ENCODE peak calls at places on chromosomes 5 and 9, in nine cellular contexts. One of them, this sample, is unnamed.
A peak's percentile ranks its signal among the peaks of the same experiment; 100 is the strongest.

GRCh38 chr5:103362211-103362610 is 103.6 kb downstream of the MACIR start:
- DNase-seq in adrenal gland: no peak
- DNase-seq in body of pancreas: no peak
- DNase-seq in upper lobe of left lung: no peak
- DNase-seq in kidney: no peak
- DNase-seq in effector memory CD4-positive, alpha-beta T cell: no peak
- DNase-seq in bronchial epithelial cell: peak; percentile 55
- DNase-seq in BJ: no peak
- DNase-seq in sigmoid colon: no peak
- DNase-seq in this sample: no peak

GRCh38 chr9:80842383-80842782 is 847.0 kb downstream of the TLE1 start:
- DNase-seq in adrenal gland: no peak
- DNase-seq in body of pancreas: no peak
- DNase-seq in upper lobe of left lung: no peak
- DNase-seq in kidney: no peak
- DNase-seq in effector memory CD4-positive, alpha-beta T cell: no peak
- DNase-seq in bronchial epithelial cell: peak; percentile 1
- DNase-seq in BJ: no peak
- DNase-seq in sigmoid colon: no peak
- DNase-seq in this sample: no peak

GRCh38 chr9:137305060-137305787 is 3.2 kb upstream of the NRARP start:
- DNase-seq in adrenal gland: peak; percentile 56
- DNase-seq in body of pancreas: peak; percentile 95
- DNase-seq in upper lobe of left lung: peak; percentile 64
- DNase-seq in kidney: peak; percentile 88
- DNase-seq in effector memory CD4-positive, alpha-beta T cell: peak; percentile 27
- DNase-seq in bronchial epithelial cell: peak; percentile 55
- DNase-seq in BJ: no peak
- DNase-seq in sigmoid colon: no peak
- DNase-seq in this sample: no peak

GRCh38 chr9:92289708-92290390 is 3.6 kb downstream of the IARS1 start:
- DNase-seq in adrenal gland: no peak
- DNase-seq in body of pancreas: no peak
- DNase-seq in upper lobe of left lung: no peak
- DNase-seq in kidney: no peak
- DNase-seq in effector memory CD4-positive, alpha-beta T cell: no peak
- DNase-seq in bronchial epithelial cell: no peak
- DNase-seq in BJ: peak; percentile 18
- DNase-seq in sigmoid colon: no peak
- DNase-seq in this sample: no peak

GRCh38 chr5:108345541-108346171 is 36.2 kb downstream of the FBXL17 start:
- DNase-seq in adrenal gland: no peak
- DNase-seq in body of pancreas: no peak
- DNase-seq in upper lobe of left lung: no peak
- DNase-seq in kidney: no peak
- DNase-seq in effector memory CD4-positive, alpha-beta T cell: no peak
- DNase-seq in bronchial epithelial cell: peak; percentile 70
- DNase-seq in BJ: no peak
- DNase-seq in sigmoid colon: no peak
- DNase-seq in this sample: peak; percentile 10

GRCh38 chr9:89745601-89746376 is 141.0 kb downstream of the GADD45G start:
- DNase-seq in adrenal gland: no peak
- DNase-seq in body of pancreas: no peak
- DNase-seq in upper lobe of left lung: no peak
- DNase-seq in kidney: peak; percentile 41
- DNase-seq in effector memory CD4-positive, alpha-beta T cell: no peak
- DNase-seq in bronchial epithelial cell: no peak
- DNase-seq in BJ: no peak
- DNase-seq in sigmoid colon: no peak
- DNase-seq in this sample: no peak

GRCh38 chr5:179304871-179305270 is 40.4 kb downstream of the ADAMTS2 start:
- DNase-seq in adrenal gland: no peak
- DNase-seq in body of pancreas: no peak
- DNase-seq in upper lobe of left lung: no peak
- DNase-seq in kidney: no peak
- DNase-seq in effector memory CD4-positive, alpha-beta T cell: no peak
- DNase-seq in bronchial epithelial cell: no peak
- DNase-seq in BJ: no peak
- DNase-seq in sigmoid colon: no peak
- DNase-seq in this sample: no peak

GRCh38 chr5:145946112-145946861 is 9.9 kb downstream of the SH3RF2 start:
- DNase-seq in adrenal gland: peak; percentile 58
- DNase-seq in body of pancreas: no peak
- DNase-seq in upper lobe of left lung: no peak
- DNase-seq in kidney: no peak
- DNase-seq in effector memory CD4-positive, alpha-beta T cell: no peak
- DNase-seq in bronchial epithelial cell: peak; percentile 95
- DNase-seq in BJ: peak; percentile 77
- DNase-seq in sigmoid colon: no peak
- DNase-seq in this sample: peak; percentile 55

DNA sequence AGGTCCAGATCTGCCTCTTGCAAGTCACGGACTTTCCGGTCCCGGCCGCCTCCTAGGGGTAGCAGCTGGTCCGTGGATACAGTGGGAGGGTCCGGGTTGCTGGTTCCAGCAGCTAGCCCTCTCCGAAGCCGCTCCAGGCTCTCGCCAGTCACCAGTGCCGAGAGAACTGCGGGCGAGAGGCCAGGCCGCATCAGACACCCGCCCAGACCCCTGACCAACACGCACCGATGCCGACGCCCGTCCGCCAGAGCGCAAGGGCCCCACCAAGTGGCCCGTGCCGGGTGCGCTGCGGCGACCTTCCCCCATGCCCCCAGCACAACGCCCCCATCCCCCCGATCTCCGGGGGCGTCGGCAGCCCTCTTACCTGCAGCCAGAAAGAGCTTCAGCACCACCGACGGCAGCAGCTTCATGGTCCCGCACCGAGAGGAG is 470 bp downstream of the HBEGF start:
- DNase-seq in adrenal gland: peak; percentile 80
- DNase-seq in body of pancreas: peak; percentile 71
- DNase-seq in upper lobe of left lung: peak; percentile 68
- DNase-seq in kidney: peak; percentile 91
- DNase-seq in effector memory CD4-positive, alpha-beta T cell: no peak
- DNase-seq in bronchial epithelial cell: no peak
- DNase-seq in BJ: no peak
- DNase-seq in sigmoid colon: peak; percentile 88
- DNase-seq in this sample: no peak
- H3K4me3 ChIP-seq in adrenal gland: peak overlapping the region; percentile 81
- H3K4me3 ChIP-seq in body of pancreas: peak overlapping the region; percentile 40
- H3K4me3 ChIP-seq in upper lobe of left lung: peak overlapping the region; percentile 92
- H3K4me3 ChIP-seq in kidney: peak overlapping the region; percentile 69
- H3K4me3 ChIP-seq in effector memory CD4-positive, alpha-beta T cell: peak overlapping the region; percentile 60
- H3K4me3 ChIP-seq in bronchial epithelial cell: peak overlapping the region; percentile 72
- H3K4me3 ChIP-seq in BJ: peak overlapping the region; percentile 76
- H3K4me3 ChIP-seq in sigmoid colon: peak overlapping the region; percentile 63
- H3K4me3 ChIP-seq in this sample: peak overlapping the region; percentile 65

GRCh38 chr5:115461093-115461492 is 83.5 kb downstream of the FEM1C start:
- DNase-seq in adrenal gland: no peak
- DNase-seq in body of pancreas: no peak
- DNase-seq in upper lobe of left lung: no peak
- DNase-seq in kidney: no peak
- DNase-seq in effector memory CD4-positive, alpha-beta T cell: no peak
- DNase-seq in bronchial epithelial cell: peak; percentile 17
- DNase-seq in BJ: no peak
- DNase-seq in sigmoid colon: no peak
- DNase-seq in this sample: no peak

GRCh38 chr5:115463985-115464384 is 80.6 kb downstream of the FEM1C start:
- DNase-seq in adrenal gland: no peak
- DNase-seq in body of pancreas: no peak
- DNase-seq in upper lobe of left lung: no peak
- DNase-seq in kidney: no peak
- DNase-seq in effector memory CD4-positive, alpha-beta T cell: no peak
- DNase-seq in bronchial epithelial cell: no peak
- DNase-seq in BJ: no peak
- DNase-seq in sigmoid colon: no peak
- DNase-seq in this sample: no peak

GRCh38 chr5:115459844-115460243 is 84.7 kb downstream of the FEM1C start:
- DNase-seq in adrenal gland: no peak
- DNase-seq in body of pancreas: no peak
- DNase-seq in upper lobe of left lung: no peak
- DNase-seq in kidney: no peak
- DNase-seq in effector memory CD4-positive, alpha-beta T cell: no peak
- DNase-seq in bronchial epithelial cell: peak; percentile 55
- DNase-seq in BJ: peak; percentile 80
- DNase-seq in sigmoid colon: no peak
- DNase-seq in this sample: no peak

GRCh38 chr5:115460476-115460875 is 84.1 kb downstream of the FEM1C start:
- DNase-seq in adrenal gland: peak; percentile 76
- DNase-seq in body of pancreas: no peak
- DNase-seq in upper lobe of left lung: peak; percentile 92
- DNase-seq in kidney: peak; percentile 61
- DNase-seq in effector memory CD4-positive, alpha-beta T cell: no peak
- DNase-seq in bronchial epithelial cell: peak; percentile 93
- DNase-seq in BJ: peak; percentile 67
- DNase-seq in sigmoid colon: no peak
- DNase-seq in this sample: peak; percentile 68

DNA sequence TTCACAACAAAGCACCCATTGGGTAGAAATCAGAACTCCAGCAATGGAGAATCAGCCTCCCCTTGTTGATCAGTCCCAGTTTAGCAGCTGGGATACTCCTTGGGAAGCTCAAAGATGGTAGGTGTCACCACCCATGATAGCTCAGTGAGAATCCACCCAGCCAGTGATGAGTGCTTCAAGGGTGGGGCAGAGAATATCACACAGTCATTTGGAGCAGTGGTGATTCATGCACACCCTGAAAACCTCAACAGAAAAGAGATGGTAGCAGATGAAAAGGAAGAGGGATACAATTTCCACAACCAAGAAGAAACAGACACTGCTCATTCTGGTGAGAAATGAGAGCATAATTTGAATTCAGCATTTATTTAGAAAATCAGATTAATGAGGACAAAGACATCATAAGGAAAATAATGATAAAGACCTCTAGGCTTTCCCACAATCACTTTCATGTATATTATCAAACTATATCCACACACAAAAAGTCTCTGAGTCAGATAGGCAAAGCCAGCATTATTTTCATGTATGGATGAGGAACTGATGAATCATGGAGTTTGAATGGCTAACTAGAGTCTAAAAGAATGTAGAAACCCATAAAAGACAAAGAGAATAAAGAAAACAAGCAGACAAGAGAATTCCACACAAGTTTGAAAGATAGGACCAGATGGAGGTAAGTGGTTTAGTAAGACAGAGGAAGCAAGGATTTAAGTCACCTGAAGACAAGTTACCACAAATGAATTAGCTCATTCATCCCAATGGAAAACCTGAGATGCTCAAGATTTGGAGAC is 82.9 kb downstream of the FEM1C start:
- DNase-seq in adrenal gland: no peak
- DNase-seq in body of pancreas: no peak
- DNase-seq in upper lobe of left lung: no peak
- DNase-seq in kidney: no peak
- DNase-seq in effector memory CD4-positive, alpha-beta T cell: no peak
- DNase-seq in bronchial epithelial cell: peak; percentile 94
- DNase-seq in BJ: peak; percentile 44
- DNase-seq in sigmoid colon: no peak
- DNase-seq in this sample: peak; percentile 64
- H3K4me3 ChIP-seq in adrenal gland: no peak overlapping the region
- H3K4me3 ChIP-seq in body of pancreas: no peak overlapping the region
- H3K4me3 ChIP-seq in upper lobe of left lung: no peak overlapping the region
- H3K4me3 ChIP-seq in kidney: no peak overlapping the region
- H3K4me3 ChIP-seq in effector memory CD4-positive, alpha-beta T cell: no peak overlapping the region
- H3K4me3 ChIP-seq in bronchial epithelial cell: no peak overlapping the region
- H3K4me3 ChIP-seq in BJ: no peak overlapping the region
- H3K4me3 ChIP-seq in sigmoid colon: no peak overlapping the region
- H3K4me3 ChIP-seq in this sample: no peak overlapping the region

GRCh38 chr5:132827943-132828673 is 2.3 kb downstream of the SHROOM1 start:
- DNase-seq in adrenal gland: no peak
- DNase-seq in body of pancreas: no peak
- DNase-seq in upper lobe of left lung: no peak
- DNase-seq in kidney: peak; percentile 34
- DNase-seq in effector memory CD4-positive, alpha-beta T cell: no peak
- DNase-seq in bronchial epithelial cell: no peak
- DNase-seq in BJ: no peak
- DNase-seq in sigmoid colon: no peak
- DNase-seq in this sample: no peak

GRCh38 chr5:132825165-132825823 is 5.2 kb downstream of the SHROOM1 start:
- DNase-seq in adrenal gland: no peak
- DNase-seq in body of pancreas: no peak
- DNase-seq in upper lobe of left lung: no peak
- DNase-seq in kidney: no peak
- DNase-seq in effector memory CD4-positive, alpha-beta T cell: no peak
- DNase-seq in bronchial epithelial cell: no peak
- DNase-seq in BJ: no peak
- DNase-seq in sigmoid colon: no peak
- DNase-seq in this sample: no peak

GRCh38 chr5:132826424-132827082 is 3.9 kb downstream of the SHROOM1 start:
- DNase-seq in adrenal gland: no peak
- DNase-seq in body of pancreas: no peak
- DNase-seq in upper lobe of left lung: no peak
- DNase-seq in kidney: peak; percentile 22
- DNase-seq in effector memory CD4-positive, alpha-beta T cell: no peak
- DNase-seq in bronchial epithelial cell: no peak
- DNase-seq in BJ: no peak
- DNase-seq in sigmoid colon: no peak
- DNase-seq in this sample: no peak

GRCh38 chr5:132824426-132824825 is 6.0 kb downstream of the SHROOM1 start:
- DNase-seq in adrenal gland: no peak
- DNase-seq in body of pancreas: no peak
- DNase-seq in upper lobe of left lung: no peak
- DNase-seq in kidney: no peak
- DNase-seq in effector memory CD4-positive, alpha-beta T cell: no peak
- DNase-seq in bronchial epithelial cell: no peak
- DNase-seq in BJ: no peak
- DNase-seq in sigmoid colon: no peak
- DNase-seq in this sample: no peak

DNA sequence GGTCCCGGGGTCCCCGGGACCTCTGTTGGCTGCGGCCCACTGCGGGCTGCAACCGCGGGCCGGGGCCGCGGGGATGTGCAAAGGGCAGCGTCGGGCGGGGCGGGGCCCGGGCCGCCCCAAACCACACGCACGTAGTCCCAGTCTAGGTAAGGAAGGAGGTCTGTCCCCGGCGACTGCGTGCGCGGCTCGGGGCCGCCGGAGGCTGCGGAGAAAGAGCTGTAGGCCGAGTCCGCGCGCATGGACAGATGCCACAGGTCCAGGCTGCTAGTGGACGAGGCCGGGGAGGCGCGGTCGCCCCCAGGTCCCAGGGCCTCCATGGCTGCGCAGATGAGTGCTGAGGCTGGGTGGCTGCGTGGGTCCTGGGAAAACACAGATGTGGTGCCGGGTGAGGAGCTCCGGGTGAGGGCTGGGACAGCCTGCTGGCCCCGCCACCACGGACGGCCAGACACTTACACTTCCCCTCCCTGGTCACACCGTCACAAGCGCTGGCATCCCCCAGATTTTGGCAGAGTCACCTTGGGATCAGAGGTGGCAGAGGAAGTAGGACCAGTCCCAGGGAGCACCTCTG is 4.5 kb downstream of the SHROOM1 start:
- DNase-seq in adrenal gland: no peak
- DNase-seq in body of pancreas: no peak
- DNase-seq in upper lobe of left lung: no peak
- DNase-seq in kidney: peak; percentile 48
- DNase-seq in effector memory CD4-positive, alpha-beta T cell: no peak
- DNase-seq in bronchial epithelial cell: no peak
- DNase-seq in BJ: no peak
- DNase-seq in sigmoid colon: no peak
- DNase-seq in this sample: no peak
- H3K4me3 ChIP-seq in adrenal gland: no peak overlapping the region
- H3K4me3 ChIP-seq in body of pancreas: no peak overlapping the region
- H3K4me3 ChIP-seq in upper lobe of left lung: peak overlapping the region; percentile 33
- H3K4me3 ChIP-seq in kidney: no peak overlapping the region
- H3K4me3 ChIP-seq in effector memory CD4-positive, alpha-beta T cell: peak overlapping the region; percentile 49
- H3K4me3 ChIP-seq in bronchial epithelial cell: peak overlapping the region; percentile 15
- H3K4me3 ChIP-seq in BJ: no peak overlapping the region
- H3K4me3 ChIP-seq in sigmoid colon: peak overlapping the region; percentile 22
- H3K4me3 ChIP-seq in this sample: no peak overlapping the region

DNA sequence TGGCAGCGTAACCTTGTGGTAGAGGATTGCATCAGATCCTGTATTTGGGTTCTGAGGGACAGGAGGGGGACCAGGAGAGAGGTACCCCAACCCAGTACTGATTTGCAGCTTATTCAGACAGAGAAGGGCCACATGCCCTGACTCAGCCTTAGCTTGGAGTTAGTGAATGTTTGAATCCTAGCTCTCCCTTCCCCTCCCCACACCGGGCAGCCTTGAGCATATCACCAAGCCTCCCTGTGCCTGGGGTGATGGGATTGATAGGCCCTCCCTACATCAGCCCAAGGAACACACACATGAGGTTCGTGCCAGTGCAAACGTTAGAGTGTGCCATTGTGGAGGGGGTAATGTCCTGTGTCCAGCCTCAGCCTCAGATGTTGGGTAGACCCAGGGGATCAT is 71.9 kb downstream of the AMBP start:
- DNase-seq in adrenal gland: no peak
- DNase-seq in body of pancreas: peak; percentile 7
- DNase-seq in upper lobe of left lung: peak; percentile 10
- DNase-seq in kidney: peak; percentile 10
- DNase-seq in effector memory CD4-positive, alpha-beta T cell: no peak
- DNase-seq in bronchial epithelial cell: no peak
- DNase-seq in BJ: no peak
- DNase-seq in sigmoid colon: peak; percentile 43
- DNase-seq in this sample: no peak
- H3K4me3 ChIP-seq in adrenal gland: no peak overlapping the region
- H3K4me3 ChIP-seq in body of pancreas: no peak overlapping the region
- H3K4me3 ChIP-seq in upper lobe of left lung: no peak overlapping the region
- H3K4me3 ChIP-seq in kidney: no peak overlapping the region
- H3K4me3 ChIP-seq in effector memory CD4-positive, alpha-beta T cell: no peak overlapping the region
- H3K4me3 ChIP-seq in bronchial epithelial cell: no peak overlapping the region
- H3K4me3 ChIP-seq in BJ: no peak overlapping the region
- H3K4me3 ChIP-seq in sigmoid colon: no peak overlapping the region
- H3K4me3 ChIP-seq in this sample: no peak overlapping the region

This sample was measured in skeletal muscle cell.